ENCODE peak calls at places on chromosomes 7 and 10, in four cellular contexts. V is NT2/D1, L is PC-3, Z is H9. B is an unnamed sample.

GRCh38 chr10:129915526-129916378 is 48.3 kb downstream of the EBF3 start:
- DNase-seq in V (no peak), L (no peak), Z (no peak), B (no peak)

GRCh38 chr10:71294091-71294561 is 24.9 kb upstream of the SLC29A3 start:
- DNase-seq in V (no peak), L (no peak), Z (no peak), B (peak; percentile 22)

GRCh38 chr10:126469692-126470091 is 81.4 kb upstream of the ADAM12 start:
- DNase-seq in V (no peak), L (no peak), Z (no peak), B (no peak)

GRCh38 chr7:94907420-94908203 is at the start of gene PPP1R9A:
- DNase-seq in V (peak; percentile 47), L (peak; percentile 65), Z (peak; percentile 72), B (no peak)

GRCh38 chr7:2863461-2864066 is 19.5 kb upstream of the GNA12 start:
- DNase-seq in V (no peak), L (peak; percentile 94), Z (peak; percentile 63), B (peak; percentile 92)

GRCh38 chr7:79740076-79740475 is 286.6 kb upstream of the MAGI2 start:
- DNase-seq in V (no peak), L (no peak), Z (no peak), B (no peak)

GRCh38 chr7:94655884-94656657 is at the start of gene SGCE:
- DNase-seq in V (peak; percentile 80), L (peak; percentile 82), Z (peak; percentile 91), B (peak; percentile 71)

GRCh38 chr7:130732980-130733865 is 784 bp downstream of the KLF14 start:
- DNase-seq in V (no peak), L (no peak), Z (peak; percentile 61), B (no peak)

GRCh38 chr10:96863922-96864543 is 31.9 kb downstream of the LCOR start:
- DNase-seq in V (no peak), L (peak; percentile 84), Z (no peak), B (peak; percentile 54)

GRCh38 chr7:26653966-26654365 is 210.4 kb downstream of the SKAP2 start:
- DNase-seq in V (no peak), L (peak; percentile 14), Z (no peak), B (no peak)

DNA sequence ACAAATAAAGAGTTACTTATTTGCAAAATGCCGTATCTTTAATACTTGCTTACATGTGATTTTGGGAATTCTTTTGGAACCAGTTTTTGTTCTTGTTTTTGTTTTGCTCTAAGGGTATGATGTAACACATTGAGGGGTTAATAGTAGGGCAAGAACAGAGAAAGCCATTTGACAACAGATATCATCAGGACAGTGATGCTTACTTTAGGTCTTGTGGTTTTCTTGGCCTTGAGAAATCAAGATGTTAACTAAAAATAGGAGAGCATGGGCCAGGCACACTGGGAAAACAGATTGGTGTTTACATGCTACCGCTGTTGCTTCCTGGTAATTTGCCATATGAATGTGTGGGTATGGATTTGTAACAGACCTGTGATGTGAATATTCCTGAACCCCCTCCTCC is 3.7 kb downstream of the SAMD8 start:
- DNase-seq in V (no peak), L (no peak), Z (no peak), B (no peak)
- H3K4me1 ChIP-seq in V (no peaks in the 10 kb centered on the region), L (peaks cover 28% of the 10 kb centered on the region), Z (peaks cover 5% of the 10 kb centered on the region), B (peaks cover 5% of the 10 kb centered on the region)

GRCh38 chr10:124090630-124091209 is 2.7 kb downstream of the CHST15 start:
- DNase-seq in V (no peak), L (peak; percentile 56), Z (no peak), B (peak; percentile 44)
- H3K9ac ChIP-seq in V (peak overlapping the region; percentile 32), L (no peak overlapping the region), Z (no peak overlapping the region), B (no peak overlapping the region)

GRCh38 chr10:5199398-5199797 is 2.8 kb downstream of the AKR1C4 start:
- DNase-seq in V (no peak), L (no peak), Z (peak; percentile 51), B (no peak)
- H3K4me1 ChIP-seq in V (no peaks in the 10 kb centered on the region), L (no peaks in the 10 kb centered on the region), Z (no peaks in the 10 kb centered on the region), B (no peaks in the 10 kb centered on the region)

GRCh38 chr10:117689566-117689965 is 147.0 kb downstream of the EMX2 start:
- DNase-seq in V (no peak), L (no peak), Z (no peak), B (no peak)
- H3K9ac ChIP-seq in V (no peak overlapping the region), L (no peak overlapping the region), Z (no peak overlapping the region), B (no peak overlapping the region)